ENCODE peak calls at places on chromosomes 12 and 14, in four cellular contexts. One of them, this sample, is unnamed.

GRCh38 chr14:91510171-91511013 is at the start of gene PPP4R3A:
- DNase-seq in tibial artery: peak; percentile 96
- DNase-seq in left lung: peak; percentile 96
- DNase-seq in ovary: peak; percentile 93
- DNase-seq in this sample: peak; percentile 97

GRCh38 chr14:89578048-89578619 is 161.1 kb upstream of the FOXN3 start:
- DNase-seq in tibial artery: no peak
- DNase-seq in ovary: no peak
- DNase-seq in left lung: no peak
- DNase-seq in this sample: no peak

GRCh38 chr14:96445844-96446710 is 54.1 kb downstream of the AK7 start:
- DNase-seq in tibial artery: no peak
- DNase-seq in left lung: no peak
- DNase-seq in ovary: no peak
- DNase-seq in this sample: no peak

GRCh38 chr12:104591272-104591940 is 134.7 kb downstream of the CHST11 start:
- DNase-seq in left lung: no peak
- DNase-seq in tibial artery: no peak
- DNase-seq in ovary: no peak
- DNase-seq in this sample: no peak

GRCh38 chr14:51682411-51682810 is 30.7 kb downstream of the FRMD6 start:
- DNase-seq in tibial artery: no peak
- DNase-seq in left lung: no peak
- DNase-seq in ovary: no peak
- DNase-seq in this sample: no peak

GRCh38 chr12:110141389-110141788 is 17.2 kb downstream of the IFT81 start:
- DNase-seq in left lung: peak; percentile 35
- DNase-seq in ovary: peak; percentile 71
- DNase-seq in tibial artery: peak; percentile 90
- DNase-seq in this sample: no peak

GRCh38 chr12:67764946-67765619 is 116.5 kb downstream of the DYRK2 start:
- DNase-seq in ovary: no peak
- DNase-seq in tibial artery: no peak
- DNase-seq in left lung: no peak
- DNase-seq in this sample: no peak

GRCh38 chr14:70886421-70887206 is 20.6 kb upstream of the PCNX1 start:
- DNase-seq in tibial artery: no peak
- DNase-seq in left lung: no peak
- DNase-seq in ovary: no peak
- DNase-seq in this sample: no peak

GRCh38 chr14:69532561-69533335 is 41.9 kb downstream of the CCDC177 start:
- DNase-seq in ovary: no peak
- DNase-seq in left lung: no peak
- DNase-seq in tibial artery: no peak
- DNase-seq in this sample: no peak

GRCh38 chr12:9751204-9752144 is 9.2 kb downstream of the CD69 start:
- DNase-seq in tibial artery: no peak
- DNase-seq in ovary: no peak
- DNase-seq in left lung: no peak
- DNase-seq in this sample: no peak

GRCh38 chr12:102480401-102480800 is at the start of gene IGF1:
- DNase-seq in ovary: peak; percentile 23
- DNase-seq in tibial artery: no peak
- DNase-seq in left lung: no peak
- DNase-seq in this sample: no peak

GRCh38 chr12:92604786-92605185 is 98.0 kb upstream of the PLEKHG7 start:
- DNase-seq in ovary: no peak
- DNase-seq in left lung: no peak
- DNase-seq in tibial artery: no peak
- DNase-seq in this sample: no peak

GRCh38 chr12:92602476-92602875 is 100.3 kb upstream of the PLEKHG7 start:
- DNase-seq in tibial artery: no peak
- DNase-seq in ovary: no peak
- DNase-seq in left lung: no peak
- DNase-seq in this sample: no peak

GRCh38 chr12:92602930-92603623 is 99.7 kb upstream of the PLEKHG7 start:
- DNase-seq in ovary: no peak
- DNase-seq in left lung: no peak
- DNase-seq in tibial artery: no peak
- DNase-seq in this sample: no peak

GRCh38 chr12:92605621-92606170 is 97.1 kb upstream of the PLEKHG7 start:
- DNase-seq in tibial artery: no peak
- DNase-seq in left lung: no peak
- DNase-seq in ovary: no peak
- DNase-seq in this sample: no peak

GRCh38 chr12:92603741-92604432 is 98.9 kb upstream of the PLEKHG7 start:
- DNase-seq in left lung: no peak
- DNase-seq in tibial artery: no peak
- DNase-seq in ovary: no peak
- DNase-seq in this sample: no peak
- TF ChIP-seq CTCF in left lung: no peak
- TF ChIP-seq CTCF in tibial artery: no peak
- TF ChIP-seq CTCF in ovary: no peak
- TF ChIP-seq CTCF in this sample: peak; percentile 14

DNA sequence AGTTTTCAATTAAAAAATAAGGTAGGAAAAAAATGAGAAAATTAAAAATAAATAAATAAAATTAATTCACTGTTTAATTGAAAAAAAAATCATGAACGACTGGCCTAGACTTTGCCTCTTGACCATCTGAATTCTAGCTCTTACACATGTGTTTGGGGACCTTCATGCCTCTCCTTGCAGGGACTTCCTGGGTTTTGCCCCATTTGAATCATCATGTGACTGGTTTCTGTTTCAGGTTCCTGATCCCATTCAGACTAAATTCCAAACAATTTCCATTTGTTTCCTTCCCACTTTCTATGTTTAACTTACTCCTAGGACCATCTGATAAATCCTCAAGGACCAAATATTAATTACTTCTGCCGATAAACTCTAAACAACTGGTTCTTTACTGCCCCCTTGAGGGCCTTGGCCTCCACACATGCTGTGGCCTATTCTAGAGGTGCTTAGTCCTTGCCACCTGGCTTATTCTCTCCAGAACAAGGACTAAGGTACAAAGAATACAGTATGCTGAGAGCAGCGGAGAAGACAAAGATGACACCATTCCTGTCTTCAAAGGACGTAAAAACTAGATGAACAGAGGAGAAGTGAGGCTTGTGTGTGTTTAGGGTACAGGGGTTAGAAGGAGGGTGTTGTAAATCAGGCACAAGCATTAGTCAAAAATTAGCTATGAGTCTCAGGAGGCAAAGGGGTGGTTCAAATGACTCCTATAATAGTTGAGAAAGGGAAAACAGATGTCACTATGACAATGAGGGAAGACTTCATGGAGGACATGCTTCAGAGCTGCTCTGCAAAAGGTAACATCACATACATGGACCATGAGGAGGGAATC is 125.8 kb upstream of the AVPR1A start:
- DNase-seq in tibial artery: no peak
- DNase-seq in ovary: no peak
- DNase-seq in left lung: no peak
- DNase-seq in this sample: no peak
- TF ChIP-seq CTCF in tibial artery: peak; percentile 48
- TF ChIP-seq CTCF in ovary: no peak
- TF ChIP-seq CTCF in left lung: peak; percentile 24
- TF ChIP-seq CTCF in this sample: peak; percentile 78

DNA sequence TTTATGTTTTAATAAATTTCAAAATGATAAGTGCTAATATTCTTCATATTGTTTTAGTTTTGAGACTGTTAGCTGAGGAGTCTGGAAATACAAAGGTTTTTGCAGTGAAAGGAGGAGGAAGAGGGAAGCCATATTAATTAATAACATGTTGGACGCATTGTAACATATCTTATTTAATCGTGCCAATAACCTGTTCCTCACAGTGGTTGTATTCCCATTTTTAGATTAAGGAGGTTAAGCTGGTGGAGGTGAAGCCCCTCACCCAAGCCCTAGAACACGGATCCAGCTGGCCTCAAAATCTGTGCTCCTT is 92.4 kb downstream of the EML1 start:
- DNase-seq in tibial artery: no peak
- DNase-seq in ovary: no peak
- DNase-seq in left lung: no peak
- DNase-seq in this sample: no peak
- TF ChIP-seq CTCF in tibial artery: no peak
- TF ChIP-seq CTCF in ovary: no peak
- TF ChIP-seq CTCF in left lung: peak; percentile 8
- TF ChIP-seq CTCF in this sample: peak; percentile 74

GRCh38 chr12:111174283-111175108 is 194.4 kb downstream of the PHETA1 start:
- DNase-seq in left lung: no peak
- DNase-seq in tibial artery: no peak
- DNase-seq in ovary: no peak
- DNase-seq in this sample: no peak
- TF ChIP-seq CTCF in left lung: no peak
- TF ChIP-seq CTCF in tibial artery: no peak
- TF ChIP-seq CTCF in ovary: no peak
- TF ChIP-seq CTCF in this sample: peak; percentile 37

GRCh38 chr14:99274346-99275221 is 2.6 kb upstream of the BCL11B start:
- DNase-seq in tibial artery: peak; percentile 72
- DNase-seq in left lung: peak; percentile 77
- DNase-seq in ovary: peak; percentile 58
- DNase-seq in this sample: peak; percentile 92
- TF ChIP-seq CTCF in tibial artery: no peak
- TF ChIP-seq CTCF in left lung: no peak
- TF ChIP-seq CTCF in ovary: no peak
- TF ChIP-seq CTCF in this sample: peak; percentile 75

GRCh38 chr14:73283592-73284379 is 46.5 kb downstream of the PAPLN start:
- DNase-seq in ovary: no peak
- DNase-seq in left lung: no peak
- DNase-seq in tibial artery: no peak
- DNase-seq in this sample: no peak
- TF ChIP-seq CTCF in ovary: no peak
- TF ChIP-seq CTCF in left lung: no peak
- TF ChIP-seq CTCF in tibial artery: no peak
- TF ChIP-seq CTCF in this sample: peak; percentile 31

DNA sequence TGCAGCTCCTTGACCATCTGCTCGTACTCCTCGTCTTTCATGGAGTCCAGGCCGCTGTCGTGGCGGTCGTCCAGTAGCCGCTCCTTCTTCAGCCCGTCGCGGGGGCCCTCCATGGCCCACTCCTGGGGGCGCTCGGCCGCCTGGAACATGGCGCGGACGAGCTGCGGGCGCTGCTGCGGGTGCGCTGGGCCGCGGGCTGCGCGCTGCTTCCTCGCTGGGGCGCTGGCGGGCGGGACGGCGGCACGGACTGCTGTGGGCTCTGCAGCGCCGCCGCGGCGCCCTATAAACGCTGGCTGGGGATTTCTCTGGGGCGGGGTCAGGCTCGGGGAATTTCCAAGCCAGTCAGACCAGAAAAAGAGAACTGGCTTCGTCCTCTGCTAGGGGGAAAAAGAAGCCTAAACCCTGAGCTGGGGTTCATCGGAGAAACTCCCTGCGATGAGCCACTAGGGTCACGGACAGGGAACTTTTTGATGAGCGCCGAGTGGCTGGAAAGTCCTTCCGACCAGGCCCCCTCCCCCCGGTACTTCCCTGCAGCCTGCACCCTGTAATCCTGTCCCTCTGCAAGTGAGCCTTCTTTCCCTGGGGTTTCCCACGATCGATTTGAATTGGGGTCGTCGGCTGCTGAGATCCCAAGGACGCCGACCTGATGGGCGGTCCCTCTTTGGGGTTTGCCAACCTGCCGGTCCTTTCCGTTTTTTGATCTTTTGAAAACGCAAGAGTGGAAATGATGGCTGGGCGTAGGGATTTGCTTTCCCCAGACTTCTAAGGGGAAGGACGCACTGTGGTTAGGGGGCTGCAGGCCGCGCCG is at the start of gene NFKBIA:
- DNase-seq in left lung: peak; percentile 92
- DNase-seq in ovary: peak; percentile 91
- DNase-seq in tibial artery: peak; percentile 95
- DNase-seq in this sample: peak; percentile 93
- TF ChIP-seq CTCF in left lung: peak; percentile 49
- TF ChIP-seq CTCF in ovary: peak; percentile 20
- TF ChIP-seq CTCF in tibial artery: peak; percentile 30
- TF ChIP-seq CTCF in this sample: peak; percentile 72

DNA sequence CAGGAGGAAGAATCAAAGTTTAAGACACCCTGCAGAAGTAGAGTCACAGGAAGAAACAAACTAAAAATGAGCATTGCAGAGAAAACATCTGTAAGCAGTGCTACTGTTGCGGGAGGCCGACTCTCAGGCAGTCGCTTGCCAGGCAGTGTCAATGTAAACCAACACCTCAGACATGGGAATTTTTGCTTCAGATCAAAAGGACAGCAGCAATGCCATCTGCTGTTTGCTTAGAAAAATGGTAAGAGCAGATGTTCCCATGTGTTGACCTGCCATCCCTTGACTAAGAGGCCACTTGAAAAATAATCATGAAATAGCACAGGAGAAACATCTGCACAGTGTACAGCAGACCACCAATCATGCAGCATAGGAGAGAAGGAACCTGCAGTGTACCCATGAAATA is 196.6 kb downstream of the SLC25A21 start:
- DNase-seq in left lung: no peak
- DNase-seq in ovary: no peak
- DNase-seq in tibial artery: no peak
- DNase-seq in this sample: no peak
- TF ChIP-seq CTCF in left lung: no peak
- TF ChIP-seq CTCF in ovary: no peak
- TF ChIP-seq CTCF in tibial artery: no peak
- TF ChIP-seq CTCF in this sample: no peak

DNA sequence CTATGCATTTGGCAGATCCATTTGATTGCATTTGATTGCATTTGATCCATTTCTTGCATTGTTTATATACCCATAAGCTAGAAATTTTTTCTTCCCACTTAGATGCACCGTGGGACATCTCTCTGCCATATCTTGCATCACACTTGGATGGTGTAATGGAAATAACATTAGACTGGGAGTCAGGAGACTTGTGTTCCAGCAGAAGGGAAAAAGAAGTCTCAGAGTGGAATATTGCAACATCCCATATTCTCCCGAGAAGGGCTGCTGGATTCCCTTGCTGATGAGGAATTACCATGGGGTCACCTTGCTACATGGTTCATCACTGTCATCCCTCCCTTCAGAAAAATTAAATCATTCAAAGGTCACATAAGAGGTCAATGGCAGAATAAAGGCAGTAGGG is 78.1 kb downstream of the KSR2 start:
- DNase-seq in ovary: no peak
- DNase-seq in tibial artery: no peak
- DNase-seq in left lung: no peak
- DNase-seq in this sample: no peak
- TF ChIP-seq CTCF in ovary: no peak
- TF ChIP-seq CTCF in tibial artery: no peak
- TF ChIP-seq CTCF in left lung: no peak
- TF ChIP-seq CTCF in this sample: no peak